ENCODE peak calls at places on chromosomes 13 and 19, in eight cellular contexts. One of them, this sample, is unnamed.

GRCh38 chr13:28679628-28680027 is 20.7 kb downstream of the POMP start:
- DNase-seq in endodermal cell: no peak
- DNase-seq in GM23338: peak
- DNase-seq in A549: no peak
- DNase-seq in choroid plexus epithelial cell: peak
- DNase-seq in ovary: no peak
- DNase-seq in HCT116: no peak
- DNase-seq in Peyer's patch: no peak
- DNase-seq in this sample: peak

GRCh38 chr19:15381864-15382263 is 2.3 kb upstream of the AKAP8 start:
- DNase-seq in HCT116: no peak
- DNase-seq in GM23338: no peak
- DNase-seq in endodermal cell: no peak
- DNase-seq in Peyer's patch: no peak
- DNase-seq in choroid plexus epithelial cell: no peak
- DNase-seq in ovary: no peak
- DNase-seq in A549: no peak
- DNase-seq in this sample: no peak

GRCh38 chr13:85261757-85262346 is 537.4 kb downstream of the SLITRK6 start:
- DNase-seq in choroid plexus epithelial cell: peak
- DNase-seq in endodermal cell: no peak
- DNase-seq in ovary: no peak
- DNase-seq in HCT116: no peak
- DNase-seq in Peyer's patch: no peak
- DNase-seq in GM23338: peak
- DNase-seq in A549: no peak
- DNase-seq in this sample: peak

GRCh38 chr13:23934481-23934880 is 37.2 kb upstream of the C1QTNF9B start:
- DNase-seq in endodermal cell: no peak
- DNase-seq in choroid plexus epithelial cell: peak
- DNase-seq in A549: no peak
- DNase-seq in HCT116: no peak
- DNase-seq in Peyer's patch: no peak
- DNase-seq in ovary: no peak
- DNase-seq in GM23338: no peak
- DNase-seq in this sample: peak

GRCh38 chr19:13181747-13182388 is 31.7 kb downstream of the IER2 start:
- DNase-seq in endodermal cell: no peak
- DNase-seq in Peyer's patch: peak
- DNase-seq in ovary: peak
- DNase-seq in A549: no peak
- DNase-seq in GM23338: no peak
- DNase-seq in HCT116: no peak
- DNase-seq in choroid plexus epithelial cell: peak
- DNase-seq in this sample: peak

GRCh38 chr19:44666852-44667251 is 4.4 kb upstream of the CEACAM19 start:
- DNase-seq in choroid plexus epithelial cell: no peak
- DNase-seq in ovary: no peak
- DNase-seq in A549: no peak
- DNase-seq in Peyer's patch: no peak
- DNase-seq in HCT116: no peak
- DNase-seq in GM23338: no peak
- DNase-seq in endodermal cell: no peak
- DNase-seq in this sample: no peak

GRCh38 chr19:32861596-32861995 is 8.0 kb downstream of the SLC7A9 start:
- DNase-seq in ovary: no peak
- DNase-seq in endodermal cell: no peak
- DNase-seq in A549: no peak
- DNase-seq in HCT116: no peak
- DNase-seq in choroid plexus epithelial cell: no peak
- DNase-seq in Peyer's patch: no peak
- DNase-seq in GM23338: no peak
- DNase-seq in this sample: no peak

GRCh38 chr19:3080281-3080680 is 13.9 kb upstream of the GNA11 start:
- DNase-seq in A549: no peak
- DNase-seq in choroid plexus epithelial cell: peak
- DNase-seq in HCT116: no peak
- DNase-seq in ovary: peak
- DNase-seq in Peyer's patch: no peak
- DNase-seq in GM23338: no peak
- DNase-seq in endodermal cell: no peak
- DNase-seq in this sample: no peak

GRCh38 chr19:51025809-51026553 is 435 bp downstream of the KLK11 start:
- DNase-seq in HCT116: no peak
- DNase-seq in choroid plexus epithelial cell: no peak
- DNase-seq in A549: no peak
- DNase-seq in GM23338: no peak
- DNase-seq in endodermal cell: no peak
- DNase-seq in ovary: peak
- DNase-seq in Peyer's patch: no peak
- DNase-seq in this sample: no peak

GRCh38 chr19:17281391-17282304 is at the start of gene ANKLE1:
- DNase-seq in choroid plexus epithelial cell: no peak
- DNase-seq in A549: no peak
- DNase-seq in ovary: peak
- DNase-seq in Peyer's patch: peak
- DNase-seq in GM23338: peak
- DNase-seq in HCT116: no peak
- DNase-seq in endodermal cell: peak
- DNase-seq in this sample: no peak

GRCh38 chr13:113029487-113030258 is 60.7 kb downstream of the MCF2L start:
- DNase-seq in choroid plexus epithelial cell: peak
- DNase-seq in HCT116: no peak
- DNase-seq in ovary: peak
- DNase-seq in endodermal cell: peak
- DNase-seq in Peyer's patch: no peak
- DNase-seq in GM23338: peak
- DNase-seq in A549: peak
- DNase-seq in this sample: no peak

GRCh38 chr13:76976488-76976887 is 15.4 kb upstream of the CLN5 start:
- DNase-seq in HCT116: no peak
- DNase-seq in endodermal cell: no peak
- DNase-seq in Peyer's patch: no peak
- DNase-seq in choroid plexus epithelial cell: peak
- DNase-seq in GM23338: no peak
- DNase-seq in ovary: no peak
- DNase-seq in A549: no peak
- DNase-seq in this sample: peak

GRCh38 chr19:56126983-56127780 is 6.1 kb upstream of the ZNF787 start:
- DNase-seq in ovary: no peak
- DNase-seq in endodermal cell: peak
- DNase-seq in HCT116: no peak
- DNase-seq in A549: peak
- DNase-seq in GM23338: no peak
- DNase-seq in Peyer's patch: no peak
- DNase-seq in choroid plexus epithelial cell: no peak
- DNase-seq in this sample: no peak

GRCh38 chr19:53951436-53951835 is 11.3 kb upstream of the CACNG8 start:
- DNase-seq in ovary: no peak
- DNase-seq in GM23338: peak
- DNase-seq in choroid plexus epithelial cell: no peak
- DNase-seq in HCT116: no peak
- DNase-seq in A549: no peak
- DNase-seq in Peyer's patch: no peak
- DNase-seq in endodermal cell: no peak
- DNase-seq in this sample: no peak

GRCh38 chr13:35995136-35995535 is 136.0 kb downstream of the DCLK1 start:
- DNase-seq in choroid plexus epithelial cell: no peak
- DNase-seq in ovary: no peak
- DNase-seq in Peyer's patch: no peak
- DNase-seq in HCT116: no peak
- DNase-seq in GM23338: no peak
- DNase-seq in endodermal cell: no peak
- DNase-seq in A549: no peak
- DNase-seq in this sample: peak

GRCh38 chr19:6608950-6609349 is 18.0 kb upstream of the CD70 start:
- DNase-seq in HCT116: no peak
- DNase-seq in ovary: no peak
- DNase-seq in Peyer's patch: no peak
- DNase-seq in choroid plexus epithelial cell: no peak
- DNase-seq in A549: no peak
- DNase-seq in GM23338: no peak
- DNase-seq in endodermal cell: no peak
- DNase-seq in this sample: peak

GRCh38 chr13:75339635-75340374 is 142.2 kb downstream of the TBC1D4 start:
- DNase-seq in Peyer's patch: no peak
- DNase-seq in A549: no peak
- DNase-seq in endodermal cell: no peak
- DNase-seq in ovary: no peak
- DNase-seq in GM23338: no peak
- DNase-seq in HCT116: no peak
- DNase-seq in choroid plexus epithelial cell: no peak
- DNase-seq in this sample: no peak

GRCh38 chr19:28514166-28514565 is 698.8 kb downstream of the UQCRFS1 start:
- DNase-seq in HCT116: no peak
- DNase-seq in choroid plexus epithelial cell: no peak
- DNase-seq in A549: no peak
- DNase-seq in ovary: no peak
- DNase-seq in Peyer's patch: no peak
- DNase-seq in endodermal cell: no peak
- DNase-seq in GM23338: no peak
- DNase-seq in this sample: no peak

GRCh38 chr13:23321534-23322241 is 111.8 kb downstream of the SACS start:
- DNase-seq in choroid plexus epithelial cell: peak
- DNase-seq in GM23338: no peak
- DNase-seq in A549: peak
- DNase-seq in ovary: peak
- DNase-seq in endodermal cell: no peak
- DNase-seq in HCT116: peak
- DNase-seq in Peyer's patch: no peak
- DNase-seq in this sample: peak

GRCh38 chr13:95002968-95003813 is 290.8 kb upstream of the SOX21 start:
- DNase-seq in A549: no peak
- DNase-seq in HCT116: no peak
- DNase-seq in endodermal cell: peak
- DNase-seq in choroid plexus epithelial cell: peak
- DNase-seq in ovary: no peak
- DNase-seq in GM23338: peak
- DNase-seq in Peyer's patch: no peak
- DNase-seq in this sample: no peak

GRCh38 chr13:82627183-82627582 is 1255.1 kb downstream of the SLITRK1 start:
- DNase-seq in ovary: no peak
- DNase-seq in A549: peak
- DNase-seq in GM23338: no peak
- DNase-seq in HCT116: no peak
- DNase-seq in endodermal cell: no peak
- DNase-seq in choroid plexus epithelial cell: peak
- DNase-seq in Peyer's patch: no peak
- DNase-seq in this sample: peak

DNA sequence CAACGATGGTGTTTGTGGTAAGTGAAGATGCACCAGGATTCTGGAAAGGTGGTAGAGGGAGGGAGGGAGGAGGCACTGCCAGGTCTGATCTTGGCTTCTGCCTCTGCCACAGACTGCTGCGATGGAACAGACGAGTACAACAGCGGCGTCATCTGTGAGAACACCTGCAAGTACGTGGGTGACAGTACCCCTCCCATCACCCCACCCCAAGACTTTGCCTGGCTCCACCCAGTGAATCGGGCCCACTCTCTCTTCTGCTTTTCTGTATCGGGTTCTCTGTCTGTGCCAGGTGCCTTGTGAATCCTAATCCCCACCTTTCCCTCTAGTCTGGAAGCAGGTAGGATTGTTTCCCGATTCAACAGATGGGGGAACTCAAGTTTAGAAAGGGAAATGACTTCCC is 2.5 kb downstream of the PRKCSH start:
- DNase-seq in A549: no peak
- DNase-seq in HCT116: no peak
- DNase-seq in choroid plexus epithelial cell: no peak
- DNase-seq in Peyer's patch: peak
- DNase-seq in endodermal cell: no peak
- DNase-seq in GM23338: no peak
- DNase-seq in ovary: no peak
- DNase-seq in this sample: no peak
- H3K4me3 ChIP-seq in A549: no peak
- H3K4me3 ChIP-seq in HCT116: no peak
- H3K4me3 ChIP-seq in choroid plexus epithelial cell: no peak
- H3K4me3 ChIP-seq in Peyer's patch: no peak
- H3K4me3 ChIP-seq in endodermal cell: no peak
- H3K4me3 ChIP-seq in GM23338: no peak
- H3K4me3 ChIP-seq in ovary: no peak
- H3K4me3 ChIP-seq in this sample: no peak

GRCh38 chr13:109749365-109749764 is 37.0 kb downstream of the IRS2 start:
- DNase-seq in GM23338: no peak
- DNase-seq in endodermal cell: no peak
- DNase-seq in ovary: no peak
- DNase-seq in A549: no peak
- DNase-seq in choroid plexus epithelial cell: no peak
- DNase-seq in HCT116: no peak
- DNase-seq in Peyer's patch: no peak
- DNase-seq in this sample: no peak

GRCh38 chr13:109745702-109746101 is 40.7 kb downstream of the IRS2 start:
- DNase-seq in HCT116: no peak
- DNase-seq in choroid plexus epithelial cell: no peak
- DNase-seq in A549: no peak
- DNase-seq in GM23338: no peak
- DNase-seq in endodermal cell: peak
- DNase-seq in ovary: no peak
- DNase-seq in Peyer's patch: no peak
- DNase-seq in this sample: no peak

GRCh38 chr13:109748677-109749076 is 37.7 kb downstream of the IRS2 start:
- DNase-seq in choroid plexus epithelial cell: no peak
- DNase-seq in A549: no peak
- DNase-seq in HCT116: no peak
- DNase-seq in endodermal cell: no peak
- DNase-seq in ovary: no peak
- DNase-seq in Peyer's patch: no peak
- DNase-seq in GM23338: no peak
- DNase-seq in this sample: no peak

GRCh38 chr13:109746364-109746763 is 40.0 kb downstream of the IRS2 start:
- DNase-seq in HCT116: no peak
- DNase-seq in A549: no peak
- DNase-seq in ovary: no peak
- DNase-seq in GM23338: no peak
- DNase-seq in Peyer's patch: no peak
- DNase-seq in choroid plexus epithelial cell: no peak
- DNase-seq in endodermal cell: peak
- DNase-seq in this sample: no peak

GRCh38 chr13:109747524-109747923 is 38.9 kb downstream of the IRS2 start:
- DNase-seq in A549: no peak
- DNase-seq in Peyer's patch: no peak
- DNase-seq in choroid plexus epithelial cell: peak
- DNase-seq in HCT116: no peak
- DNase-seq in GM23338: no peak
- DNase-seq in endodermal cell: peak
- DNase-seq in ovary: no peak
- DNase-seq in this sample: no peak
- TF ChIP-seq CTCF in A549: no peak
- TF ChIP-seq CTCF in Peyer's patch: no peak
- TF ChIP-seq CTCF in choroid plexus epithelial cell: peak
- TF ChIP-seq CTCF in HCT116: no peak
- TF ChIP-seq CTCF in GM23338: no peak
- TF ChIP-seq CTCF in endodermal cell: peak
- TF ChIP-seq CTCF in ovary: no peak
- TF ChIP-seq CTCF in this sample: peak

GRCh38 chr19:2064395-2064787 is 13.3 kb upstream of the MKNK2 start:
- DNase-seq in ovary: no peak
- DNase-seq in HCT116: no peak
- DNase-seq in A549: no peak
- DNase-seq in endodermal cell: no peak
- DNase-seq in choroid plexus epithelial cell: no peak
- DNase-seq in GM23338: no peak
- DNase-seq in Peyer's patch: no peak
- DNase-seq in this sample: no peak
- H3K4me3 ChIP-seq in ovary: no peak
- H3K4me3 ChIP-seq in HCT116: no peak
- H3K4me3 ChIP-seq in A549: no peak
- H3K4me3 ChIP-seq in endodermal cell: no peak
- H3K4me3 ChIP-seq in choroid plexus epithelial cell: no peak
- H3K4me3 ChIP-seq in GM23338: no peak
- H3K4me3 ChIP-seq in Peyer's patch: no peak
- H3K4me3 ChIP-seq in this sample: no peak

GRCh38 chr19:29923653-29924052 is 18.4 kb upstream of the URI1 start:
- DNase-seq in ovary: no peak
- DNase-seq in HCT116: no peak
- DNase-seq in choroid plexus epithelial cell: no peak
- DNase-seq in A549: no peak
- DNase-seq in endodermal cell: no peak
- DNase-seq in Peyer's patch: no peak
- DNase-seq in GM23338: no peak
- DNase-seq in this sample: no peak
- TF ChIP-seq CTCF in ovary: no peak
- TF ChIP-seq CTCF in HCT116: no peak
- TF ChIP-seq CTCF in choroid plexus epithelial cell: no peak
- TF ChIP-seq CTCF in A549: no peak
- TF ChIP-seq CTCF in endodermal cell: peak
- TF ChIP-seq CTCF in Peyer's patch: no peak
- TF ChIP-seq CTCF in GM23338: no peak
- TF ChIP-seq CTCF in this sample: no peak